ENCODE peak calls at places on chromosomes 3 and 15, in seven cellular contexts. R, X, I, P, K, C and D are unnamed samples.

GRCh38 chr3:99648091-99648490 is 9.7 kb downstream of the COL8A1 start:
- DNase-seq in R (no peak), X (no peak), I (no peak), P (no peak), K (no peak), C (no peak), D (no peak)

GRCh38 chr3:138426211-138426610 is 8.2 kb upstream of the ESYT3 start:
- DNase-seq in R (no peak), X (no peak), I (no peak), P (no peak), K (no peak), C (no peak), D (no peak)

GRCh38 chr3:123236902-123237301 is 35.2 kb downstream of the SEC22A start:
- DNase-seq in R (no peak), X (no peak), I (no peak), P (no peak), K (no peak), C (no peak), D (no peak)

GRCh38 chr15:96146711-96147110 is 183.8 kb upstream of the NR2F2 start:
- DNase-seq in R (no peak), X (no peak), I (no peak), P (no peak), K (no peak), C (no peak), D (no peak)

GRCh38 chr15:80778964-80779657 is at the start of gene CEMIP:
- DNase-seq in R (peak), X (peak), I (peak), P (peak), K (no peak), C (peak), D (peak)

GRCh38 chr15:73371812-73372211 is 3.1 kb upstream of the HCN4 start:
- DNase-seq in R (no peak), X (no peak), I (no peak), P (no peak), K (no peak), C (no peak), D (no peak)

GRCh38 chr15:40306908-40307307 is 827 bp downstream of the PLCB2 start:
- DNase-seq in R (no peak), X (no peak), I (no peak), P (no peak), K (no peak), C (no peak), D (no peak)

GRCh38 chr3:156630081-156630772 is 44.2 kb upstream of the TIPARP start:
- DNase-seq in R (no peak), X (no peak), I (no peak), P (no peak), K (no peak), C (no peak), D (no peak)

GRCh38 chr3:129747982-129748381 is 141.5 kb upstream of the PLXND1 start:
- DNase-seq in R (no peak), X (no peak), I (no peak), P (no peak), K (no peak), C (no peak), D (no peak)

GRCh38 chr15:90954712-90955671 is at the start of gene RCCD1:
- DNase-seq in R (peak), X (peak), I (peak), P (peak), K (peak), C (peak), D (peak)

GRCh38 chr3:150142936-150143335 is 172.2 kb upstream of the PFN2 start:
- DNase-seq in R (no peak), X (no peak), I (no peak), P (no peak), K (no peak), C (no peak), D (no peak)